ENCODE peak calls at places on chromosomes 16 and 17, in six cellular contexts. One of them, this sample, is unnamed.
A peak's percentile ranks its signal among the peaks of the same experiment; 100 is the strongest.

GRCh38 chr17:83056583-83057396 is 22.6 kb upstream of the METRNL start:
- DNase-seq in NCI-H1694: no peak
- DNase-seq in NCI-H2029 treated with DMSO at 0.1 percent for 48 hours: no peak
- DNase-seq in activated CD4-positive, alpha-beta T cell treated with anti-CD3 and anti-CD28 coated beads for 24 hours: no peak
- DNase-seq in cardiac muscle cell: no peak
- DNase-seq in heart right ventricle: no peak
- DNase-seq in this sample: no peak

GRCh38 chr16:30858829-30859423 is 35.0 kb downstream of the BCL7C start:
- DNase-seq in NCI-H2029 treated with DMSO at 0.1 percent for 48 hours: no peak
- DNase-seq in cardiac muscle cell: no peak
- DNase-seq in NCI-H1694: no peak
- DNase-seq in heart right ventricle: no peak
- DNase-seq in activated CD4-positive, alpha-beta T cell treated with anti-CD3 and anti-CD28 coated beads for 24 hours: no peak
- DNase-seq in this sample: no peak

GRCh38 chr17:57440522-57441269 is 184.4 kb downstream of the MSI2 start:
- DNase-seq in heart right ventricle: peak; percentile 72
- DNase-seq in NCI-H1694: no peak
- DNase-seq in NCI-H2029 treated with DMSO at 0.1 percent for 48 hours: peak; percentile 19
- DNase-seq in activated CD4-positive, alpha-beta T cell treated with anti-CD3 and anti-CD28 coated beads for 24 hours: peak; percentile 67
- DNase-seq in cardiac muscle cell: peak; percentile 90
- DNase-seq in this sample: no peak

GRCh38 chr17:49646391-49647255 is 31.3 kb downstream of the SPOP start:
- DNase-seq in heart right ventricle: no peak
- DNase-seq in activated CD4-positive, alpha-beta T cell treated with anti-CD3 and anti-CD28 coated beads for 24 hours: peak; percentile 28
- DNase-seq in cardiac muscle cell: peak; percentile 58
- DNase-seq in NCI-H1694: no peak
- DNase-seq in NCI-H2029 treated with DMSO at 0.1 percent for 48 hours: no peak
- DNase-seq in this sample: no peak

GRCh38 chr16:22955461-22956145 is 141.6 kb downstream of the HS3ST2 start:
- DNase-seq in NCI-H1694: no peak
- DNase-seq in cardiac muscle cell: no peak
- DNase-seq in activated CD4-positive, alpha-beta T cell treated with anti-CD3 and anti-CD28 coated beads for 24 hours: no peak
- DNase-seq in heart right ventricle: no peak
- DNase-seq in NCI-H2029 treated with DMSO at 0.1 percent for 48 hours: no peak
- DNase-seq in this sample: no peak

GRCh38 chr16:11251525-11252481 is 4.2 kb downstream of the SOCS1 start:
- DNase-seq in NCI-H1694: no peak
- DNase-seq in heart right ventricle: no peak
- DNase-seq in cardiac muscle cell: peak; percentile 52
- DNase-seq in activated CD4-positive, alpha-beta T cell treated with anti-CD3 and anti-CD28 coated beads for 24 hours: peak; percentile 80
- DNase-seq in NCI-H2029 treated with DMSO at 0.1 percent for 48 hours: no peak
- DNase-seq in this sample: no peak

GRCh38 chr17:82217530-82218204 is 5.0 kb upstream of the CCDC57 start:
- DNase-seq in activated CD4-positive, alpha-beta T cell treated with anti-CD3 and anti-CD28 coated beads for 24 hours: no peak
- DNase-seq in NCI-H2029 treated with DMSO at 0.1 percent for 48 hours: no peak
- DNase-seq in cardiac muscle cell: peak; percentile 96
- DNase-seq in NCI-H1694: no peak
- DNase-seq in heart right ventricle: peak; percentile 59
- DNase-seq in this sample: no peak

GRCh38 chr16:81583893-81584705 is 139.5 kb downstream of the CMIP start:
- DNase-seq in NCI-H2029 treated with DMSO at 0.1 percent for 48 hours: no peak
- DNase-seq in activated CD4-positive, alpha-beta T cell treated with anti-CD3 and anti-CD28 coated beads for 24 hours: no peak
- DNase-seq in heart right ventricle: no peak
- DNase-seq in NCI-H1694: no peak
- DNase-seq in cardiac muscle cell: no peak
- DNase-seq in this sample: no peak

GRCh38 chr16:3007957-3008748 is 4.6 kb upstream of the CLDN9 start:
- DNase-seq in NCI-H1694: no peak
- DNase-seq in activated CD4-positive, alpha-beta T cell treated with anti-CD3 and anti-CD28 coated beads for 24 hours: no peak
- DNase-seq in cardiac muscle cell: no peak
- DNase-seq in NCI-H2029 treated with DMSO at 0.1 percent for 48 hours: no peak
- DNase-seq in heart right ventricle: no peak
- DNase-seq in this sample: no peak

GRCh38 chr16:4176794-4177438 is 60.7 kb upstream of the ADCY9 start:
- DNase-seq in NCI-H2029 treated with DMSO at 0.1 percent for 48 hours: no peak
- DNase-seq in activated CD4-positive, alpha-beta T cell treated with anti-CD3 and anti-CD28 coated beads for 24 hours: no peak
- DNase-seq in NCI-H1694: no peak
- DNase-seq in heart right ventricle: no peak
- DNase-seq in cardiac muscle cell: peak; percentile 35
- DNase-seq in this sample: no peak

GRCh38 chr17:19317359-19318095 is 45.0 kb downstream of the B9D1 start:
- DNase-seq in NCI-H2029 treated with DMSO at 0.1 percent for 48 hours: no peak
- DNase-seq in NCI-H1694: no peak
- DNase-seq in cardiac muscle cell: peak; percentile 72
- DNase-seq in heart right ventricle: peak; percentile 78
- DNase-seq in activated CD4-positive, alpha-beta T cell treated with anti-CD3 and anti-CD28 coated beads for 24 hours: no peak
- DNase-seq in this sample: no peak

GRCh38 chr17:41907633-41908539 is 10.9 kb downstream of the ACLY start:
- DNase-seq in activated CD4-positive, alpha-beta T cell treated with anti-CD3 and anti-CD28 coated beads for 24 hours: no peak
- DNase-seq in heart right ventricle: no peak
- DNase-seq in NCI-H1694: no peak
- DNase-seq in cardiac muscle cell: no peak
- DNase-seq in NCI-H2029 treated with DMSO at 0.1 percent for 48 hours: no peak
- DNase-seq in this sample: no peak

GRCh38 chr16:23590181-23590580 is 5.9 kb downstream of the NDUFAB1 start:
- DNase-seq in activated CD4-positive, alpha-beta T cell treated with anti-CD3 and anti-CD28 coated beads for 24 hours: no peak
- DNase-seq in NCI-H1694: no peak
- DNase-seq in heart right ventricle: no peak
- DNase-seq in cardiac muscle cell: no peak
- DNase-seq in NCI-H2029 treated with DMSO at 0.1 percent for 48 hours: no peak
- DNase-seq in this sample: no peak

GRCh38 chr17:28549274-28550132 is 2.9 kb downstream of the UNC119 start:
- DNase-seq in cardiac muscle cell: no peak
- DNase-seq in activated CD4-positive, alpha-beta T cell treated with anti-CD3 and anti-CD28 coated beads for 24 hours: no peak
- DNase-seq in NCI-H1694: no peak
- DNase-seq in NCI-H2029 treated with DMSO at 0.1 percent for 48 hours: no peak
- DNase-seq in heart right ventricle: no peak
- DNase-seq in this sample: peak; percentile 74

GRCh38 chr17:80618304-80618703 is 73.7 kb downstream of the RPTOR start:
- DNase-seq in activated CD4-positive, alpha-beta T cell treated with anti-CD3 and anti-CD28 coated beads for 24 hours: no peak
- DNase-seq in NCI-H2029 treated with DMSO at 0.1 percent for 48 hours: no peak
- DNase-seq in cardiac muscle cell: no peak
- DNase-seq in NCI-H1694: no peak
- DNase-seq in heart right ventricle: no peak
- DNase-seq in this sample: no peak

GRCh38 chr16:85066346-85066885 is 38.8 kb downstream of the KIAA0513 start:
- DNase-seq in cardiac muscle cell: no peak
- DNase-seq in activated CD4-positive, alpha-beta T cell treated with anti-CD3 and anti-CD28 coated beads for 24 hours: no peak
- DNase-seq in NCI-H1694: no peak
- DNase-seq in NCI-H2029 treated with DMSO at 0.1 percent for 48 hours: no peak
- DNase-seq in heart right ventricle: no peak
- DNase-seq in this sample: no peak

GRCh38 chr16:68236804-68237242 is 896 bp upstream of the ESRP2 start:
- DNase-seq in heart right ventricle: no peak
- DNase-seq in cardiac muscle cell: no peak
- DNase-seq in NCI-H2029 treated with DMSO at 0.1 percent for 48 hours: no peak
- DNase-seq in activated CD4-positive, alpha-beta T cell treated with anti-CD3 and anti-CD28 coated beads for 24 hours: no peak
- DNase-seq in NCI-H1694: no peak
- DNase-seq in this sample: no peak

GRCh38 chr16:21033707-21034106 is 116.9 kb downstream of the DNAH3 start:
- DNase-seq in heart right ventricle: peak; percentile 34
- DNase-seq in cardiac muscle cell: no peak
- DNase-seq in activated CD4-positive, alpha-beta T cell treated with anti-CD3 and anti-CD28 coated beads for 24 hours: no peak
- DNase-seq in NCI-H2029 treated with DMSO at 0.1 percent for 48 hours: no peak
- DNase-seq in NCI-H1694: no peak
- DNase-seq in this sample: no peak

This sample was measured in D721Med.